ENCODE peak calls at places on chromosomes 7 and 10, in five cellular contexts. H is body of pancreas, J is HCT116, C is transverse colon, Y is IMR-90. K is an unnamed sample.

GRCh38 chr10:119281581-119282071 is 74.3 kb downstream of the GRK5 start:
- DNase-seq in C (peak), H (peak), J (no peak), Y (no peak), K (no peak)

GRCh38 chr7:158467562-158467961 is 120.1 kb downstream of the PTPRN2 start:
- DNase-seq in J (no peak), Y (no peak), C (no peak), H (no peak), K (no peak)

GRCh38 chr10:93503075-93503474 is 6.7 kb downstream of the CEP55 start:
- DNase-seq in H (no peak), J (no peak), Y (no peak), C (no peak), K (no peak)

GRCh38 chr7:143477501-143478150 is at the start of gene TAS2R41:
- DNase-seq in C (peak), Y (no peak), J (no peak), H (no peak), K (no peak)

GRCh38 chr10:31124852-31125251 is 93.2 kb upstream of the ZNF438 start:
- DNase-seq in C (no peak), Y (no peak), H (no peak), J (no peak), K (no peak)

GRCh38 chr7:132647311-132647710 is 71.0 kb upstream of the PLXNA4 start:
- DNase-seq in J (no peak), Y (no peak), C (no peak), H (no peak), K (no peak)

GRCh38 chr10:96890172-96890513 is 58.0 kb downstream of the LCOR start:
- DNase-seq in C (no peak), Y (no peak), J (no peak), H (peak), K (no peak)

GRCh38 chr10:33376976-33377657 is 42.6 kb upstream of the NRP1 start:
- DNase-seq in H (no peak), J (peak), C (no peak), Y (peak), K (no peak)

GRCh38 chr10:46551701-46552525 is 4.5 kb downstream of the GPRIN2 start:
- DNase-seq in J (no peak), Y (no peak), H (no peak), C (peak), K (no peak)

GRCh38 chr7:38222481-38223096 is 44.5 kb downstream of the STARD3NL start:
- DNase-seq in C (no peak), H (peak), Y (peak), J (peak), K (peak)

GRCh38 chr10:123582084-123582989 is 83.8 kb upstream of the GPR26 start:
- DNase-seq in H (peak), Y (peak), C (peak), J (peak), K (peak)

GRCh38 chr10:30028006-30028441 is 31.4 kb downstream of the JCAD start:
- DNase-seq in C (peak), J (no peak), Y (no peak), H (peak), K (no peak)

GRCh38 chr10:133088524-133089460 is 1.1 kb downstream of the ADGRA1 start:
- DNase-seq in H (no peak), J (no peak), C (no peak), Y (no peak), K (no peak)

GRCh38 chr7:20030915-20031362 is 186.2 kb downstream of the MACC1 start:
- DNase-seq in H (no peak), Y (peak), J (peak), C (no peak), K (no peak)

GRCh38 chr10:132804785-132805426 is 19.0 kb upstream of the NKX6-2 start:
- DNase-seq in H (no peak), J (no peak), C (no peak), Y (no peak), K (no peak)

GRCh38 chr10:45488365-45488764 is 114.3 kb downstream of the ALOX5 start:
- DNase-seq in H (no peak), C (no peak), Y (no peak), J (no peak), K (no peak)
- TF ChIP-seq POLR2A in H (no peak), C (no peak), Y (no peak), J (no peak), K (no peak)

GRCh38 chr7:8114175-8114574 is 145.6 kb downstream of the GLCCI1 start:
- DNase-seq in J (no peak), H (no peak), C (no peak), Y (no peak), K (no peak)
- TF ChIP-seq POLR2A in J (no peak), H (no peak), C (no peak), Y (no peak), K (no peak)

DNA sequence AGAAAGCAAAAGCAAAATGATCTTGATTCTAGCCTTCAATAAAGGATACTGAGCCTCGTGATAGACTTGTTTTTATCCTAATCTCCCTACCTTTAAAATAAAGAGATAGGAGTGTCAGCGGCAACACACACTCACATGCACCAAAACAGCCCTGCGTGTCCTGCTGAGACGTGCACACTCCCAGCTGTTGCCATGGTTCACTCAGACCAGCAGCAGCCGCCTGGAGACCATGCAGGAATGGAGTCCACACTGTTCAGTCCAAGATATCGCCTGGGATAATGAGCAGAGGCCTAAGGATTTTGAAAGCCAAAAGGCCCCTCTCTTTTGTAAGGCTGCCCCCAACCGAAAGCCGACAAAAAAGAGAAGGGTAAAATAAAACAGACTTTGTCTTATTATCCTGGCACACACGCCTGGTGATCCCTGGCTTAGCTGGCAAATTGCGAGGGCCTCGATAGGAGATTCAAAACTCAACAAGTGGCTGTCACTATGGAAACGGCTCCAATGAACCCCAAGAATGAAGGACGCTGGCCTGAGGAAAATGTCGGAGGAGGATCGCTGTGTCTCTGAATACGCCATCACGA is 263.7 kb downstream of the SKIDA1 start:
- DNase-seq in Y (no peak), J (no peak), H (no peak), C (no peak), K (no peak)
- TF ChIP-seq POLR2A in Y (no peak), J (no peak), H (no peak), C (no peak), K (no peak)

GRCh38 chr10:28542728-28543127 is 9.8 kb downstream of the WAC start:
- DNase-seq in H (no peak), Y (no peak), C (no peak), J (no peak), K (no peak)
- TF ChIP-seq POLR2A in H (no peak), Y (no peak), C (no peak), J (no peak), K (no peak)

DNA sequence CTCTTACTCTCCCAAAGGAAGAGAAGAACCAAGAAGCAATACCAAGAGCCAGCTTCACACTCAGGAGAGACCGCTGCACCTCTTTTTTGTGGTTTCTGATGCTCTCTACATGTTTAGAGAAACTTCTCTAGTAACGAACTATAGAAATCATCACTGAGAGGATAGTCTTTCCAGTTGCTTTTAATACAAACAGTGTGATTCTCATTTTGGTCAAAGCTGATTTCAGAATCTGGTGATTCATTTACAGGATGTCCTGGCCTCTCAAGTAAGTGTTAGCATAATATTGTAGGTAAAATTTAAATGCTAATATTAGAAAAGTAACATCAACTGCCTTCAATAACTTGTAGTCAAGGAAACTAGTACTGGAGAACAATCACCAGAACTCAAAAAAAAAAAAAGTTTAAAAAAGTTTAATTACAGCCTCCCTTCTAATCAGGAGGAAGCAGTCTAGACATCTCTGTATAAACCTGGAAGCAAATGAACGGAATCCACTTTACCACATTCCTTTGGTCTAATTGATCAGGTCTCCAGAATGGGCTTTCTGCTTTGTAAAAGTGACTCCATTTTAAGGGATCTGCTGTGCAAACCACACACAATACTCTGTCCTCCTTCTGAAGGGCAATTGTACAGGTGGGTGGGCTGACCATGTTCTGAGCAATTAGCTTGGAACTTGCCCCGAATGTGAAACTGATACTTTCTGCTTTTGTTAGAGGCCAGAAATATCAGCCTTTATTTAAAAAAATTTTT is 3.0 kb downstream of the LAMB1 start:
- DNase-seq in C (no peak), Y (peak), J (no peak), H (no peak), K (no peak)
- TF ChIP-seq POLR2A in C (no peak), Y (no peak), J (no peak), H (no peak), K (no peak)

GRCh38 chr7:94396044-94396443 is 1.3 kb downstream of the COL1A2 start:
- DNase-seq in C (no peak), H (no peak), J (no peak), Y (peak), K (peak)

GRCh38 chr7:94394058-94394398 is 667 bp upstream of the COL1A2 start:
- DNase-seq in C (no peak), Y (peak), H (no peak), J (no peak), K (no peak)

GRCh38 chr7:94393251-94393758 is 1.4 kb upstream of the COL1A2 start:
- DNase-seq in Y (peak), H (no peak), J (no peak), C (no peak), K (no peak)

GRCh38 chr7:94395141-94396041 is 696 bp downstream of the COL1A2 start:
- DNase-seq in H (peak), C (peak), Y (peak), J (peak), K (peak)

DNA sequence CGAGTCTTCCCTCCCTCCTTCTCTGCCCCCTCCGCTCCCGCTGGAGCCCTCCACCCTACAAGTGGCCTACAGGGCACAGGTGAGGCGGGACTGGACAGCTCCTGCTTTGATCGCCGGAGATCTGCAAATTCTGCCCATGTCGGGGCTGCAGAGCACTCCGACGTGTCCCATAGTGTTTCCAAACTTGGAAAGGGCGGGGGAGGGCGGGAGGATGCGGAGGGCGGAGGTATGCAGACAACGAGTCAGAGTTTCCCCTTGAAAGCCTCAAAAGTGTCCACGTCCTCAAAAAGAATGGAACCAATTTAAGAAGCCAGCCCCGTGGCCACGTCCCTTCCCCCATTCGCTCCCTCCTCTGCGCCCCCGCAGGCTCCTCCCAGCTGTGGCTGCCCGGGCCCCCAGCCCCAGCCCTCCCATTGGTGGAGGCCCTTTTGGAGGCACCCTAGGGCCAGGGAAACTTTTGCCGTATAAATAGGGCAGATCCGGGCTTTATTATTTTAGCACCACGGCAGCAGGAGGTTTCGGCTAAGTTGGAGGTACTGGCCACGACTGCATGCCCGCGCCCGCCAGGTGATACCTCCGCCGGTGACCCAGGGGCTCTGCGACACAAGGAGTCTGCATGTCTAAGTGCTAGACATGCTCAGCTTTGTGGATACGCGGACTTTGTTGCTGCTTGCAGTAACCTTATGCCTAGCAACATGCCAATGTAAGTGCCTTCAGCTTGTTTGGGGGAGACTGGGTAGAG is at the start of gene COL1A2:
- DNase-seq in H (peak), Y (peak), C (peak), J (no peak), K (peak)
- TF ChIP-seq POLR2A in H (no peak), Y (peak), C (peak), J (no peak), K (peak)

DNA sequence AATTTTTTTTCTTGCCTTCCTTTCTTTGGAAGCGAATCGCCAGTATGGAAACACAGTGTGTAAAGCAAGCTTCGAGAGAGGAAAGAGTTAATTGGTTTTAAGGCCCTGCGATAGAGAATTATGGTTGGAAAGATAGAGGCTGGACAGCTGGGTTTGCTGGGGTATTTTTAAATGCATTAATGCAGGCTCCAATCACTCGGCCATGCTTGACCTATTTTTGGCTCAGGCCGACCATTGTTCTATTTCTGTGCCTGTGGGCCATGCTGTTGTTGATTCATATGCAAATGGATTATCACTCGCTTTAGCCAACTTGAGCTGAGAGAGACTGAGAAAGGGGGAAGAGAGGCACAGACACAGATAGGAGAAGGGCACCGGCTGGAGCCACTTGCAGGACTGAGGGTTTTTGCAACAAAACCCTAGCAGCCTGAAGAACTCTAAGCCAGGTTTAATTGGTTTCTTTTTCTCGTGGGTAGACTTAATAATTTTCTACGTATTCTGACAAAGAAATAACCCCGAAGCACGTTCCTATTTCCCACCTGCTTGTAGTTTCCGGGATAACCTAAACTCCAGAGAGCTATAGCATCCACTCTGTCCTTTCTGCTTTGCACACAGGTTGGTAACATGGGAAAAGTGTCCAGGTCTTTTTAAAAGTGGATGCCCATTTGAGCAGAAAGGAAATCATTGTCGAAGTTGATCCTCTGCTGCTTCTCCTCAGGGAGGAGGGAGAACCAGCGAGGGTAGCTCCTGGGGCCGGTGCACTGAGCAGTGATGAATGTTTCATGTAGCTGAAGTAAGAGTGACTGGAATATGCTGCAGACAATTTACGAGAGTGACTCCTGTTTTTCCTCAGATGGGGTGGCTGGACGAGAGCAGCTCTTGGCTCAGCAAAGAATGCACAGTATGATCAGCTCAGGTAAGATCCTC is at the start of gene HDAC9:
- DNase-seq in Y (peak), H (no peak), C (peak), J (no peak), K (no peak)
- TF ChIP-seq POLR2A in Y (no peak), H (no peak), C (peak), J (no peak), K (no peak)

GRCh38 chr10:28302668-28303488 is at the start of gene MPP7:
- DNase-seq in J (peak), H (peak), C (peak), Y (peak), K (peak)
- TF ChIP-seq POLR2A in J (no peak), H (peak), C (peak), Y (no peak), K (peak)